ENCODE peak calls at places on chromosome 19, in four cellular contexts. One of them, this sample, is unnamed.

GRCh38 chr19:15249912-15250634 is 17.8 kb upstream of the EPHX3 start:
- DNase-seq in K562: no peak
- DNase-seq in HepG2: no peak
- DNase-seq in Panc1: no peak
- DNase-seq in this sample: no peak

GRCh38 chr19:4362038-4362828 is 18.9 kb downstream of the MPND start:
- DNase-seq in HepG2: no peak
- DNase-seq in Panc1: no peak
- DNase-seq in K562: no peak
- DNase-seq in this sample: no peak

GRCh38 chr19:11142528-11143171 is 12.9 kb downstream of the SPC24 start:
- DNase-seq in HepG2: peak; percentile 90
- DNase-seq in K562: peak; percentile 81
- DNase-seq in Panc1: peak; percentile 59
- DNase-seq in this sample: peak; percentile 79

GRCh38 chr19:28316464-28316863 is 896.5 kb downstream of the UQCRFS1 start:
- DNase-seq in K562: no peak
- DNase-seq in HepG2: no peak
- DNase-seq in Panc1: no peak
- DNase-seq in this sample: no peak

GRCh38 chr19:18488838-18489626 is 32.8 kb downstream of the ELL start:
- DNase-seq in K562: peak; percentile 65
- DNase-seq in HepG2: peak; percentile 50
- DNase-seq in Panc1: no peak
- DNase-seq in this sample: no peak

GRCh38 chr19:53977429-53977990 is 13.9 kb upstream of the CACNG6 start:
- DNase-seq in HepG2: peak; percentile 71
- DNase-seq in Panc1: peak; percentile 81
- DNase-seq in K562: peak; percentile 75
- DNase-seq in this sample: peak; percentile 70

GRCh38 chr19:43425567-43426392 is 11.1 kb downstream of the TEX101 start:
- DNase-seq in Panc1: no peak
- DNase-seq in K562: no peak
- DNase-seq in HepG2: no peak
- DNase-seq in this sample: peak; percentile 18

GRCh38 chr19:53308339-53308811 is 25.2 kb upstream of the ZNF845 start:
- DNase-seq in K562: peak; percentile 45
- DNase-seq in HepG2: no peak
- DNase-seq in Panc1: no peak
- DNase-seq in this sample: no peak

GRCh38 chr19:16527971-16528521 is 14.2 kb downstream of the CHERP start:
- DNase-seq in HepG2: no peak
- DNase-seq in K562: peak; percentile 41
- DNase-seq in Panc1: no peak
- DNase-seq in this sample: no peak

GRCh38 chr19:55559684-55560083 is 14.3 kb upstream of the SBK3 start:
- DNase-seq in HepG2: no peak
- DNase-seq in Panc1: no peak
- DNase-seq in K562: no peak
- DNase-seq in this sample: no peak

GRCh38 chr19:37987356-37988332 is 80.6 kb downstream of the SIPA1L3 start:
- DNase-seq in K562: peak; percentile 21
- DNase-seq in Panc1: no peak
- DNase-seq in HepG2: peak; percentile 21
- DNase-seq in this sample: no peak

GRCh38 chr19:49442793-49443365 is 1.6 kb upstream of the SLC17A7 start:
- DNase-seq in K562: peak; percentile 91
- DNase-seq in HepG2: peak; percentile 86
- DNase-seq in Panc1: no peak
- DNase-seq in this sample: peak; percentile 82

GRCh38 chr19:1221141-1221903 is 15.7 kb downstream of the STK11 start:
- DNase-seq in K562: no peak
- DNase-seq in HepG2: peak; percentile 38
- DNase-seq in Panc1: no peak
- DNase-seq in this sample: no peak

GRCh38 chr19:1221904-1222255 is 15.9 kb downstream of the CBARP start:
- DNase-seq in K562: no peak
- DNase-seq in HepG2: no peak
- DNase-seq in Panc1: no peak
- DNase-seq in this sample: no peak

GRCh38 chr19:1223018-1223855 is 14.6 kb downstream of the CBARP start:
- DNase-seq in HepG2: no peak
- DNase-seq in K562: no peak
- DNase-seq in Panc1: no peak
- DNase-seq in this sample: no peak

GRCh38 chr19:1224047-1224825 is 13.6 kb downstream of the CBARP start:
- DNase-seq in HepG2: no peak
- DNase-seq in K562: no peak
- DNase-seq in Panc1: no peak
- DNase-seq in this sample: no peak

DNA sequence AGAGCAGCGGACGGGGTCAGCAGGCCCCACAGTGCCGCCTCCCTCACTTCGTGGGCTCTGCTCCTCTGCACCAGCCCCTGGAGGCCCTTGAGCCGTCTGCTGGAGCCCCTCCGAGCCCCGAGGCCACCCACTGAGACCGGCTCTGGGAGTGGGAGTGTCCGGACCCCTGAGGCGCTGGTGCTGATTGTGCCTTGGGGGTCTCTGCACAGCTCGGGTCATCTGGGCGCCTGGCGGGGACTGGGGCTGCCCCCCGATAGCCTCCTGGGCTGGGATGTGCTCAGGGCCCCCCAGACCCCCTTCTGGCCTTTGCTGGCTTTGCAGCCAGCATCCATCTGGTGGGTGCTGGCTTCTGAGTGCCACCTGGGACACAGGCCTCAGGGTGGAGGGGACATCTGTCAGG is 15.4 kb downstream of the CBARP start:
- DNase-seq in Panc1: no peak
- DNase-seq in K562: no peak
- DNase-seq in HepG2: no peak
- DNase-seq in this sample: no peak
- TF ChIP-seq TCF7L2 in Panc1: no peak
- TF ChIP-seq TCF7L2 in K562: no peak
- TF ChIP-seq TCF7L2 in HepG2: no peak
- TF ChIP-seq TCF7L2 in this sample: no peak

GRCh38 chr19:58304255-58304654 is 922 bp upstream of the ERVK3-1 start:
- DNase-seq in K562: peak; percentile 62
- DNase-seq in HepG2: no peak
- DNase-seq in Panc1: no peak
- DNase-seq in this sample: no peak
- TF ChIP-seq TCF7L2 in K562: no peak
- TF ChIP-seq TCF7L2 in HepG2: no peak
- TF ChIP-seq TCF7L2 in Panc1: no peak
- TF ChIP-seq TCF7L2 in this sample: no peak

DNA sequence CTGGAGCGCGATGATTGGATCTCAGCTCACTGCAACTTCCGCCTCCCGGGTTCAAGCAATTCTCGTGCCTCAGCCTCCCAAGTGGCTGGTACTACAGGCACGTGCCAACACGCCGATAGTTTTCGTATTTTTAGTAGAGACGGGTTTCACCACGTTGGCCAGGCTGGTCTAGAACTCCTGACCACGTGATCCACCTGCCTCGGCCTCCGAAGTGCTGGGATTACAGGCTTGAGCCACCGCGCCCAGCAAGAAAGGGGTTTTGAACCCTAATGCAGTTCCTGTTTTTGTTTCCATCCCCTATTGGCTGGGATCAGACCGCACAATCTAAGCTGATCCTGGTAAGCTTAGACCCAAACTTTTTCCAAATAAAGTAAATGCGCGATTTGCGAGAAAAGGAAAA is 898 bp downstream of the ZNF626 start:
- DNase-seq in HepG2: no peak
- DNase-seq in K562: peak; percentile 11
- DNase-seq in Panc1: no peak
- DNase-seq in this sample: no peak
- TF ChIP-seq TCF7L2 in HepG2: no peak
- TF ChIP-seq TCF7L2 in K562: no peak
- TF ChIP-seq TCF7L2 in Panc1: no peak
- TF ChIP-seq TCF7L2 in this sample: no peak

GRCh38 chr19:29875931-29876330 is 64.1 kb downstream of the CCNE1 start:
- DNase-seq in Panc1: no peak
- DNase-seq in HepG2: no peak
- DNase-seq in K562: no peak
- DNase-seq in this sample: no peak

GRCh38 chr19:29878973-29879654 is 62.9 kb upstream of the URI1 start:
- DNase-seq in K562: peak; percentile 87
- DNase-seq in Panc1: peak; percentile 39
- DNase-seq in HepG2: peak; percentile 50
- DNase-seq in this sample: peak; percentile 48

GRCh38 chr19:29873801-29874575 is 62.2 kb downstream of the CCNE1 start:
- DNase-seq in Panc1: no peak
- DNase-seq in K562: no peak
- DNase-seq in HepG2: no peak
- DNase-seq in this sample: no peak

GRCh38 chr19:29879655-29879974 is 62.4 kb upstream of the URI1 start:
- DNase-seq in K562: no peak
- DNase-seq in Panc1: no peak
- DNase-seq in HepG2: no peak
- DNase-seq in this sample: no peak

DNA sequence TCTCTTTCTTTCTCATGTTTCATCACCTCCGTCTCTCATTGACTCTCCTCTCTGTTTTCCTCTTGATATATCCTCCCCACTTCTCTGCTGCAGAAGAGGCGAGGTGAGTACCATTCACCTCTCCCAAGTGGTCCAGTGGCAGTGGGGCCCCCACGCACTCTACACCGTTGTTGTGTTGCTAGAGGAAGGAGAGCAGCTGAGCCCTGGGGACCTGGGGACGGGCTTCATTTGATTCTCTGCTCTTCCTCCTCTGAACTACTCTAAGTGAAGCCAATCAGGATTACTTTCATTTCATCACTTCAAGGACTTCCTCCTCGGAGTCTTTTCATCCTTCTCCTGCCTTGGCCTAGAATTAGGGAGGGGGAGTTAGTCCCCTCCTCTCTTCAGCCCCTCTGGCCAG is 64.6 kb downstream of the CCNE1 start:
- DNase-seq in K562: no peak
- DNase-seq in HepG2: no peak
- DNase-seq in Panc1: no peak
- DNase-seq in this sample: no peak
- TF ChIP-seq TCF7L2 in K562: no peak
- TF ChIP-seq TCF7L2 in HepG2: no peak
- TF ChIP-seq TCF7L2 in Panc1: no peak
- TF ChIP-seq TCF7L2 in this sample: no peak

GRCh38 chr19:42051166-42052115 is 18.6 kb downstream of the GRIK5 start:
- DNase-seq in HepG2: no peak
- DNase-seq in Panc1: no peak
- DNase-seq in K562: no peak
- DNase-seq in this sample: no peak
- TF ChIP-seq TCF7L2 in HepG2: no peak
- TF ChIP-seq TCF7L2 in Panc1: no peak
- TF ChIP-seq TCF7L2 in K562: no peak
- TF ChIP-seq TCF7L2 in this sample: no peak

GRCh38 chr19:14089412-14089661 is 1.2 kb downstream of the SAMD1 start:
- DNase-seq in Panc1: no peak
- DNase-seq in HepG2: no peak
- DNase-seq in K562: no peak
- DNase-seq in this sample: no peak

GRCh38 chr19:14089662-14090508 is 666 bp downstream of the SAMD1 start:
- DNase-seq in HepG2: no peak
- DNase-seq in K562: peak; percentile 70
- DNase-seq in Panc1: no peak
- DNase-seq in this sample: no peak

GRCh38 chr19:14090509-14091085 is at the start of gene SAMD1:
- DNase-seq in K562: peak; percentile 94
- DNase-seq in Panc1: no peak
- DNase-seq in HepG2: peak; percentile 73
- DNase-seq in this sample: peak; percentile 76

GRCh38 chr19:14091885-14092462 is 1.4 kb upstream of the SAMD1 start:
- DNase-seq in HepG2: no peak
- DNase-seq in Panc1: no peak
- DNase-seq in K562: peak; percentile 56
- DNase-seq in this sample: no peak

DNA sequence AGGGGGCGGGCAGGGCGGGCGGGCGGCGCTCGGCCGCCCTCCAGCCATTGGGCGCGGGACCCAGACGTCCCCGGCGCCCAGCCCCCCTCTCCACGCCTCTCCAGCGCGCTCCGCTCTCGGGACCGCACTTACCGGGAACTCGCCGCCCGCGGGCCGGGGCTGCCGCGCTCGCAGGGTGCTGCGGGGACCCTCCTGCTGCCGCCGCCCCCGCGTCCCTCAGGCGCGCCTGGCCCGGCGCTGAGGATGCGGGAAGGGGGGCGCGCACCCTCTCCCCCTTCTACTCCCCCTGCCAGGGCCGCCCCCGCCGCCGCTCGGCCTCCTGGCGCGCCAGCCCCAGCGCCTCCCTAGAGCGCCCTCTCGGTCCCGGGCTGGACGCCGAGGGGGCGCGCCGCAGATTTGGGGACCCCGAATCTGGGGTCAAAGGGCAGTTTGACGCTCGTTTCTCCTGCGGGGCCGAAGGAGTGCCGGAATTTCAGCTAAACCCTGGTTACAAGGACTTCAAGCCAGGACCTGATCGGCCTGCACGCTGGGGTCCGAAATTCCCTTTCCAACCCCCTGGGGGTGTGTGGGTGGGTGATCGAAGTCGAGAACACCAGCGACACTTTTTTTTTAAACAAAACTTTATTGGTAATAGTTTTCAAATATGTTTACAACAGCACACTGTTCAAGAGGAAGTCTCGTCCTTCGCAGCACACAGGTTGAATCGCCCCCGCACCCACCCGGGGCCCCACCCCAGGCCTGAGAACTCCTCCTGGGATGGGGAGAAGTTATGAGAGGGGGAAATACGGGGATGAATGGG is 734 bp upstream of the SAMD1 start:
- DNase-seq in Panc1: no peak
- DNase-seq in K562: peak; percentile 92
- DNase-seq in HepG2: peak; percentile 44
- DNase-seq in this sample: no peak
- TF ChIP-seq TCF7L2 in Panc1: no peak
- TF ChIP-seq TCF7L2 in K562: no peak
- TF ChIP-seq TCF7L2 in HepG2: no peak
- TF ChIP-seq TCF7L2 in this sample: no peak

GRCh38 chr19:1648926-1649541 is 3.4 kb downstream of the TCF3 start:
- DNase-seq in HepG2: no peak
- DNase-seq in Panc1: no peak
- DNase-seq in K562: no peak
- DNase-seq in this sample: no peak
- TF ChIP-seq TCF7L2 in HepG2: no peak
- TF ChIP-seq TCF7L2 in Panc1: no peak
- TF ChIP-seq TCF7L2 in K562: no peak
- TF ChIP-seq TCF7L2 in this sample: no peak

This sample was measured in HCT116.